ENCODE peak calls at places on chromosomes 2 and 18, in nine cellular contexts. One of them, this sample, is unnamed.

GRCh38 chr2:154992826-154993225 is 294.3 kb downstream of the KCNJ3 start:
- DNase-seq in ACHN: no peak
- DNase-seq in naive thymus-derived CD4-positive, alpha-beta T cell: no peak
- DNase-seq in hypothalamus: no peak
- DNase-seq in kidney glomerular epithelial cell: no peak
- DNase-seq in stimulated activated CD8-positive, alpha-beta memory T cell treated with anti-CD3 and anti-CD28 coated beads, Interleukin-15, amount 100 ng/mL, for 24 hours: no peak
- DNase-seq in NCI-H2171: no peak
- DNase-seq in left ventricle myocardium inferior: no peak
- DNase-seq in activated CD4-positive, alpha-beta T cell treated with anti-CD3 and anti-CD28 coated beads for 48 hours: no peak
- DNase-seq in this sample: no peak

GRCh38 chr2:222424729-222425671 is 657 bp downstream of the SGPP2 start:
- DNase-seq in NCI-H2171: peak; percentile 49
- DNase-seq in left ventricle myocardium inferior: peak; percentile 28
- DNase-seq in hypothalamus: no peak
- DNase-seq in ACHN: peak; percentile 20
- DNase-seq in stimulated activated CD8-positive, alpha-beta memory T cell treated with anti-CD3 and anti-CD28 coated beads, Interleukin-15, amount 100 ng/mL, for 24 hours: no peak
- DNase-seq in activated CD4-positive, alpha-beta T cell treated with anti-CD3 and anti-CD28 coated beads for 48 hours: peak; percentile 35
- DNase-seq in kidney glomerular epithelial cell: peak; percentile 14
- DNase-seq in naive thymus-derived CD4-positive, alpha-beta T cell: no peak
- DNase-seq in this sample: no peak

GRCh38 chr2:204234879-204235278 is 298.3 kb downstream of the ICOS start:
- DNase-seq in left ventricle myocardium inferior: no peak
- DNase-seq in stimulated activated CD8-positive, alpha-beta memory T cell treated with anti-CD3 and anti-CD28 coated beads, Interleukin-15, amount 100 ng/mL, for 24 hours: no peak
- DNase-seq in hypothalamus: no peak
- DNase-seq in kidney glomerular epithelial cell: no peak
- DNase-seq in NCI-H2171: no peak
- DNase-seq in ACHN: no peak
- DNase-seq in activated CD4-positive, alpha-beta T cell treated with anti-CD3 and anti-CD28 coated beads for 48 hours: no peak
- DNase-seq in naive thymus-derived CD4-positive, alpha-beta T cell: no peak
- DNase-seq in this sample: peak; percentile 2

GRCh38 chr18:62085766-62086165 is 101.1 kb downstream of the PIGN start:
- DNase-seq in left ventricle myocardium inferior: no peak
- DNase-seq in hypothalamus: no peak
- DNase-seq in naive thymus-derived CD4-positive, alpha-beta T cell: no peak
- DNase-seq in kidney glomerular epithelial cell: no peak
- DNase-seq in NCI-H2171: no peak
- DNase-seq in activated CD4-positive, alpha-beta T cell treated with anti-CD3 and anti-CD28 coated beads for 48 hours: peak; percentile 7
- DNase-seq in stimulated activated CD8-positive, alpha-beta memory T cell treated with anti-CD3 and anti-CD28 coated beads, Interleukin-15, amount 100 ng/mL, for 24 hours: no peak
- DNase-seq in ACHN: no peak
- DNase-seq in this sample: no peak

GRCh38 chr2:197149546-197149945 is 161.0 kb downstream of the ANKRD44 start:
- DNase-seq in ACHN: no peak
- DNase-seq in naive thymus-derived CD4-positive, alpha-beta T cell: no peak
- DNase-seq in NCI-H2171: no peak
- DNase-seq in stimulated activated CD8-positive, alpha-beta memory T cell treated with anti-CD3 and anti-CD28 coated beads, Interleukin-15, amount 100 ng/mL, for 24 hours: no peak
- DNase-seq in left ventricle myocardium inferior: no peak
- DNase-seq in kidney glomerular epithelial cell: no peak
- DNase-seq in hypothalamus: no peak
- DNase-seq in activated CD4-positive, alpha-beta T cell treated with anti-CD3 and anti-CD28 coated beads for 48 hours: no peak
- DNase-seq in this sample: no peak

GRCh38 chr18:13455470-13455869 is 236.9 kb downstream of the LDLRAD4 start:
- DNase-seq in left ventricle myocardium inferior: no peak
- DNase-seq in stimulated activated CD8-positive, alpha-beta memory T cell treated with anti-CD3 and anti-CD28 coated beads, Interleukin-15, amount 100 ng/mL, for 24 hours: no peak
- DNase-seq in activated CD4-positive, alpha-beta T cell treated with anti-CD3 and anti-CD28 coated beads for 48 hours: no peak
- DNase-seq in kidney glomerular epithelial cell: no peak
- DNase-seq in naive thymus-derived CD4-positive, alpha-beta T cell: no peak
- DNase-seq in NCI-H2171: no peak
- DNase-seq in hypothalamus: no peak
- DNase-seq in ACHN: no peak
- DNase-seq in this sample: no peak

GRCh38 chr2:126864861-126865260 is 33.8 kb upstream of the TEX51 start:
- DNase-seq in left ventricle myocardium inferior: no peak
- DNase-seq in ACHN: peak; percentile 19
- DNase-seq in stimulated activated CD8-positive, alpha-beta memory T cell treated with anti-CD3 and anti-CD28 coated beads, Interleukin-15, amount 100 ng/mL, for 24 hours: no peak
- DNase-seq in NCI-H2171: no peak
- DNase-seq in naive thymus-derived CD4-positive, alpha-beta T cell: no peak
- DNase-seq in activated CD4-positive, alpha-beta T cell treated with anti-CD3 and anti-CD28 coated beads for 48 hours: no peak
- DNase-seq in kidney glomerular epithelial cell: no peak
- DNase-seq in hypothalamus: no peak
- DNase-seq in this sample: no peak

GRCh38 chr2:238635637-238636036 is 208.9 kb downstream of the ASB1 start:
- DNase-seq in activated CD4-positive, alpha-beta T cell treated with anti-CD3 and anti-CD28 coated beads for 48 hours: no peak
- DNase-seq in kidney glomerular epithelial cell: no peak
- DNase-seq in naive thymus-derived CD4-positive, alpha-beta T cell: no peak
- DNase-seq in left ventricle myocardium inferior: no peak
- DNase-seq in stimulated activated CD8-positive, alpha-beta memory T cell treated with anti-CD3 and anti-CD28 coated beads, Interleukin-15, amount 100 ng/mL, for 24 hours: no peak
- DNase-seq in ACHN: no peak
- DNase-seq in NCI-H2171: no peak
- DNase-seq in hypothalamus: no peak
- DNase-seq in this sample: peak; percentile 29

GRCh38 chr2:98568161-98568956 is 40.0 kb downstream of the COA5 start:
- DNase-seq in naive thymus-derived CD4-positive, alpha-beta T cell: no peak
- DNase-seq in stimulated activated CD8-positive, alpha-beta memory T cell treated with anti-CD3 and anti-CD28 coated beads, Interleukin-15, amount 100 ng/mL, for 24 hours: no peak
- DNase-seq in activated CD4-positive, alpha-beta T cell treated with anti-CD3 and anti-CD28 coated beads for 48 hours: no peak
- DNase-seq in hypothalamus: no peak
- DNase-seq in kidney glomerular epithelial cell: no peak
- DNase-seq in left ventricle myocardium inferior: no peak
- DNase-seq in NCI-H2171: no peak
- DNase-seq in ACHN: no peak
- DNase-seq in this sample: peak; percentile 66

GRCh38 chr2:212683346-212683745 is 144.7 kb upstream of the ERBB4 start:
- DNase-seq in kidney glomerular epithelial cell: no peak
- DNase-seq in ACHN: no peak
- DNase-seq in NCI-H2171: no peak
- DNase-seq in hypothalamus: no peak
- DNase-seq in naive thymus-derived CD4-positive, alpha-beta T cell: no peak
- DNase-seq in stimulated activated CD8-positive, alpha-beta memory T cell treated with anti-CD3 and anti-CD28 coated beads, Interleukin-15, amount 100 ng/mL, for 24 hours: no peak
- DNase-seq in activated CD4-positive, alpha-beta T cell treated with anti-CD3 and anti-CD28 coated beads for 48 hours: no peak
- DNase-seq in left ventricle myocardium inferior: no peak
- DNase-seq in this sample: peak; percentile 49

GRCh38 chr2:36489296-36489695 is 108.7 kb downstream of the FEZ2 start:
- DNase-seq in left ventricle myocardium inferior: no peak
- DNase-seq in activated CD4-positive, alpha-beta T cell treated with anti-CD3 and anti-CD28 coated beads for 48 hours: no peak
- DNase-seq in NCI-H2171: no peak
- DNase-seq in kidney glomerular epithelial cell: peak; percentile 48
- DNase-seq in stimulated activated CD8-positive, alpha-beta memory T cell treated with anti-CD3 and anti-CD28 coated beads, Interleukin-15, amount 100 ng/mL, for 24 hours: no peak
- DNase-seq in ACHN: peak; percentile 61
- DNase-seq in naive thymus-derived CD4-positive, alpha-beta T cell: no peak
- DNase-seq in hypothalamus: no peak
- DNase-seq in this sample: peak; percentile 79

GRCh38 chr2:146661494-146662096 is 1183.2 kb upstream of the ACVR2A start:
- DNase-seq in hypothalamus: no peak
- DNase-seq in kidney glomerular epithelial cell: peak; percentile 20
- DNase-seq in activated CD4-positive, alpha-beta T cell treated with anti-CD3 and anti-CD28 coated beads for 48 hours: no peak
- DNase-seq in naive thymus-derived CD4-positive, alpha-beta T cell: no peak
- DNase-seq in left ventricle myocardium inferior: no peak
- DNase-seq in NCI-H2171: peak; percentile 62
- DNase-seq in stimulated activated CD8-positive, alpha-beta memory T cell treated with anti-CD3 and anti-CD28 coated beads, Interleukin-15, amount 100 ng/mL, for 24 hours: no peak
- DNase-seq in ACHN: peak; percentile 69
- DNase-seq in this sample: peak; percentile 76

GRCh38 chr2:108908717-108909077 is 80.3 kb downstream of the EDAR start:
- DNase-seq in hypothalamus: no peak
- DNase-seq in left ventricle myocardium inferior: no peak
- DNase-seq in kidney glomerular epithelial cell: no peak
- DNase-seq in activated CD4-positive, alpha-beta T cell treated with anti-CD3 and anti-CD28 coated beads for 48 hours: no peak
- DNase-seq in NCI-H2171: no peak
- DNase-seq in naive thymus-derived CD4-positive, alpha-beta T cell: no peak
- DNase-seq in stimulated activated CD8-positive, alpha-beta memory T cell treated with anti-CD3 and anti-CD28 coated beads, Interleukin-15, amount 100 ng/mL, for 24 hours: no peak
- DNase-seq in ACHN: no peak
- DNase-seq in this sample: no peak

GRCh38 chr18:57940166-57940565 is 103.9 kb upstream of the NEDD4L start:
- DNase-seq in stimulated activated CD8-positive, alpha-beta memory T cell treated with anti-CD3 and anti-CD28 coated beads, Interleukin-15, amount 100 ng/mL, for 24 hours: no peak
- DNase-seq in NCI-H2171: no peak
- DNase-seq in activated CD4-positive, alpha-beta T cell treated with anti-CD3 and anti-CD28 coated beads for 48 hours: no peak
- DNase-seq in left ventricle myocardium inferior: no peak
- DNase-seq in naive thymus-derived CD4-positive, alpha-beta T cell: no peak
- DNase-seq in kidney glomerular epithelial cell: no peak
- DNase-seq in ACHN: no peak
- DNase-seq in hypothalamus: no peak
- DNase-seq in this sample: no peak

GRCh38 chr18:11419336-11419735 is 190.1 kb upstream of the SLC35G4 start:
- DNase-seq in stimulated activated CD8-positive, alpha-beta memory T cell treated with anti-CD3 and anti-CD28 coated beads, Interleukin-15, amount 100 ng/mL, for 24 hours: no peak
- DNase-seq in activated CD4-positive, alpha-beta T cell treated with anti-CD3 and anti-CD28 coated beads for 48 hours: no peak
- DNase-seq in NCI-H2171: no peak
- DNase-seq in ACHN: no peak
- DNase-seq in kidney glomerular epithelial cell: no peak
- DNase-seq in hypothalamus: no peak
- DNase-seq in naive thymus-derived CD4-positive, alpha-beta T cell: no peak
- DNase-seq in left ventricle myocardium inferior: no peak
- DNase-seq in this sample: no peak

GRCh38 chr18:74597662-74598349 is at the start of gene ZNF407:
- DNase-seq in kidney glomerular epithelial cell: peak; percentile 84
- DNase-seq in activated CD4-positive, alpha-beta T cell treated with anti-CD3 and anti-CD28 coated beads for 48 hours: peak; percentile 88
- DNase-seq in ACHN: peak; percentile 88
- DNase-seq in naive thymus-derived CD4-positive, alpha-beta T cell: peak; percentile 91
- DNase-seq in left ventricle myocardium inferior: peak; percentile 87
- DNase-seq in NCI-H2171: peak; percentile 54
- DNase-seq in stimulated activated CD8-positive, alpha-beta memory T cell treated with anti-CD3 and anti-CD28 coated beads, Interleukin-15, amount 100 ng/mL, for 24 hours: peak; percentile 77
- DNase-seq in hypothalamus: peak; percentile 93
- DNase-seq in this sample: peak; percentile 94

GRCh38 chr2:238615187-238615586 is 188.5 kb downstream of the ASB1 start:
- DNase-seq in ACHN: no peak
- DNase-seq in naive thymus-derived CD4-positive, alpha-beta T cell: no peak
- DNase-seq in left ventricle myocardium inferior: no peak
- DNase-seq in kidney glomerular epithelial cell: no peak
- DNase-seq in stimulated activated CD8-positive, alpha-beta memory T cell treated with anti-CD3 and anti-CD28 coated beads, Interleukin-15, amount 100 ng/mL, for 24 hours: no peak
- DNase-seq in activated CD4-positive, alpha-beta T cell treated with anti-CD3 and anti-CD28 coated beads for 48 hours: no peak
- DNase-seq in NCI-H2171: no peak
- DNase-seq in hypothalamus: no peak
- DNase-seq in this sample: no peak

GRCh38 chr2:240596080-240596460 is 9.5 kb downstream of the CAPN10 start:
- DNase-seq in naive thymus-derived CD4-positive, alpha-beta T cell: no peak
- DNase-seq in hypothalamus: no peak
- DNase-seq in kidney glomerular epithelial cell: no peak
- DNase-seq in stimulated activated CD8-positive, alpha-beta memory T cell treated with anti-CD3 and anti-CD28 coated beads, Interleukin-15, amount 100 ng/mL, for 24 hours: no peak
- DNase-seq in ACHN: no peak
- DNase-seq in activated CD4-positive, alpha-beta T cell treated with anti-CD3 and anti-CD28 coated beads for 48 hours: no peak
- DNase-seq in left ventricle myocardium inferior: peak; percentile 58
- DNase-seq in NCI-H2171: no peak
- DNase-seq in this sample: no peak

GRCh38 chr2:98355881-98356280 is 9.6 kb downstream of the CNGA3 start:
- DNase-seq in naive thymus-derived CD4-positive, alpha-beta T cell: no peak
- DNase-seq in ACHN: no peak
- DNase-seq in stimulated activated CD8-positive, alpha-beta memory T cell treated with anti-CD3 and anti-CD28 coated beads, Interleukin-15, amount 100 ng/mL, for 24 hours: no peak
- DNase-seq in kidney glomerular epithelial cell: no peak
- DNase-seq in NCI-H2171: no peak
- DNase-seq in hypothalamus: no peak
- DNase-seq in left ventricle myocardium inferior: no peak
- DNase-seq in activated CD4-positive, alpha-beta T cell treated with anti-CD3 and anti-CD28 coated beads for 48 hours: no peak
- DNase-seq in this sample: peak; percentile 24

GRCh38 chr18:24490545-24490944 is 30.1 kb downstream of the HRH4 start:
- DNase-seq in stimulated activated CD8-positive, alpha-beta memory T cell treated with anti-CD3 and anti-CD28 coated beads, Interleukin-15, amount 100 ng/mL, for 24 hours: no peak
- DNase-seq in NCI-H2171: no peak
- DNase-seq in activated CD4-positive, alpha-beta T cell treated with anti-CD3 and anti-CD28 coated beads for 48 hours: no peak
- DNase-seq in hypothalamus: no peak
- DNase-seq in kidney glomerular epithelial cell: no peak
- DNase-seq in ACHN: no peak
- DNase-seq in left ventricle myocardium inferior: no peak
- DNase-seq in naive thymus-derived CD4-positive, alpha-beta T cell: no peak
- DNase-seq in this sample: peak; percentile 38

GRCh38 chr18:57023483-57023882 is 123.4 kb upstream of the BOD1L2 start:
- DNase-seq in hypothalamus: no peak
- DNase-seq in stimulated activated CD8-positive, alpha-beta memory T cell treated with anti-CD3 and anti-CD28 coated beads, Interleukin-15, amount 100 ng/mL, for 24 hours: no peak
- DNase-seq in activated CD4-positive, alpha-beta T cell treated with anti-CD3 and anti-CD28 coated beads for 48 hours: no peak
- DNase-seq in ACHN: no peak
- DNase-seq in kidney glomerular epithelial cell: peak; percentile 68
- DNase-seq in NCI-H2171: no peak
- DNase-seq in naive thymus-derived CD4-positive, alpha-beta T cell: no peak
- DNase-seq in left ventricle myocardium inferior: no peak
- DNase-seq in this sample: peak; percentile 2

GRCh38 chr2:174656671-174657171 is 59.1 kb upstream of the WIPF1 start:
- DNase-seq in activated CD4-positive, alpha-beta T cell treated with anti-CD3 and anti-CD28 coated beads for 48 hours: no peak
- DNase-seq in NCI-H2171: no peak
- DNase-seq in left ventricle myocardium inferior: no peak
- DNase-seq in naive thymus-derived CD4-positive, alpha-beta T cell: no peak
- DNase-seq in stimulated activated CD8-positive, alpha-beta memory T cell treated with anti-CD3 and anti-CD28 coated beads, Interleukin-15, amount 100 ng/mL, for 24 hours: no peak
- DNase-seq in hypothalamus: no peak
- DNase-seq in kidney glomerular epithelial cell: no peak
- DNase-seq in ACHN: peak; percentile 64
- DNase-seq in this sample: no peak

GRCh38 chr18:79586436-79587297 is 92.9 kb upstream of the CTDP1 start:
- DNase-seq in activated CD4-positive, alpha-beta T cell treated with anti-CD3 and anti-CD28 coated beads for 48 hours: no peak
- DNase-seq in kidney glomerular epithelial cell: no peak
- DNase-seq in hypothalamus: no peak
- DNase-seq in NCI-H2171: no peak
- DNase-seq in ACHN: no peak
- DNase-seq in naive thymus-derived CD4-positive, alpha-beta T cell: no peak
- DNase-seq in stimulated activated CD8-positive, alpha-beta memory T cell treated with anti-CD3 and anti-CD28 coated beads, Interleukin-15, amount 100 ng/mL, for 24 hours: no peak
- DNase-seq in left ventricle myocardium inferior: peak; percentile 13
- DNase-seq in this sample: no peak

This sample was measured in adipocyte.